ENCODE peak calls at places on chromosome 15, in eight cellular contexts. M is CD4-positive, alpha-beta T cell; N is HT1080; K is left cardiac atrium; T is AML-193; B is naive thymus-derived CD8-positive, alpha-beta T cell; L is nucleus accumbens; I is kidney epithelial cell. S is an unnamed sample.

GRCh38 chr15:64044315-64045105 is 1.8 kb downstream of the DAPK2 start:
- DNase-seq in M (no peak), N (no peak), K (no peak), T (no peak), B (no peak), L (no peak), I (no peak), S (peak)

GRCh38 chr15:55993111-55993803 is at the start of gene NEDD4:
- DNase-seq in M (peak), N (peak), K (peak), T (peak), B (peak), L (peak), I (peak), S (peak)

GRCh38 chr15:32029409-32029861 is 880 bp upstream of the CHRNA7 start:
- DNase-seq in M (no peak), N (peak), K (no peak), T (no peak), B (no peak), L (peak), I (no peak), S (no peak)

GRCh38 chr15:28986108-28986507 is 100.3 kb downstream of the APBA2 start:
- DNase-seq in M (no peak), N (no peak), K (no peak), T (no peak), B (peak), L (no peak), I (no peak), S (no peak)

GRCh38 chr15:58770519-58770856 is 614 bp upstream of the MINDY2 start:
- DNase-seq in M (peak), N (no peak), K (no peak), T (peak), B (no peak), L (no peak), I (no peak), S (no peak)

GRCh38 chr15:61522375-61522774 is 293.3 kb upstream of the RORA start:
- DNase-seq in M (no peak), N (no peak), K (no peak), T (no peak), B (no peak), L (no peak), I (no peak), S (no peak)

GRCh38 chr15:91257755-91258435 is 157.8 kb downstream of the SV2B start:
- DNase-seq in M (no peak), N (no peak), K (no peak), T (peak), B (no peak), L (peak), I (no peak), S (no peak)

GRCh38 chr15:36429707-36430106 is 149.7 kb upstream of the CDIN1 start:
- DNase-seq in M (no peak), N (no peak), K (no peak), T (no peak), B (no peak), L (no peak), I (no peak), S (no peak)

GRCh38 chr15:77033729-77034619 is 36.9 kb downstream of the TSPAN3 start:
- DNase-seq in M (no peak), N (no peak), K (peak), T (no peak), B (no peak), L (no peak), I (no peak), S (no peak)

GRCh38 chr15:100663550-100664335 is 61.4 kb downstream of the ASB7 start:
- DNase-seq in M (no peak), N (no peak), K (no peak), T (no peak), B (no peak), L (no peak), I (no peak), S (no peak)

GRCh38 chr15:62469874-62470688 is 305.0 kb upstream of the C2CD4B start:
- DNase-seq in M (no peak), N (peak), K (peak), T (no peak), B (no peak), L (no peak), I (peak), S (no peak)

GRCh38 chr15:83472151-83472550 is 25.0 kb downstream of the SH3GL3 start:
- DNase-seq in M (no peak), N (no peak), K (no peak), T (no peak), B (no peak), L (no peak), I (no peak), S (no peak)

GRCh38 chr15:78334845-78335244 is 5.3 kb upstream of the CRABP1 start:
- DNase-seq in M (no peak), N (no peak), K (no peak), T (no peak), B (no peak), L (no peak), I (no peak), S (no peak)

GRCh38 chr15:90405208-90405607 is 17.2 kb downstream of the IQGAP1 start:
- DNase-seq in M (no peak), N (no peak), K (no peak), T (no peak), B (no peak), L (no peak), I (no peak), S (no peak)

GRCh38 chr15:100572362-100572983 is 29.5 kb downstream of the LINS1 start:
- DNase-seq in M (no peak), N (no peak), K (no peak), T (peak), B (no peak), L (no peak), I (no peak), S (no peak)

GRCh38 chr15:74193305-74193718 is 9.3 kb downstream of the STRA6 start:
- DNase-seq in M (no peak), N (peak), K (no peak), T (no peak), B (no peak), L (no peak), I (peak), S (no peak)

GRCh38 chr15:70880781-70881180 is 11.5 kb downstream of the THAP10 start:
- DNase-seq in M (no peak), N (peak), K (no peak), T (no peak), B (no peak), L (no peak), I (no peak), S (no peak)

GRCh38 chr15:76502678-76503077 is 166.1 kb downstream of the ISL2 start:
- DNase-seq in M (no peak), N (no peak), K (no peak), T (no peak), B (no peak), L (no peak), I (no peak), S (no peak)

GRCh38 chr15:99495430-99496301 is 70.1 kb upstream of the MEF2A start:
- DNase-seq in M (no peak), N (no peak), K (no peak), T (no peak), B (no peak), L (no peak), I (no peak), S (no peak)

GRCh38 chr15:57743424-57743823 is 36.9 kb downstream of the POLR2M start:
- DNase-seq in M (no peak), N (peak), K (no peak), T (no peak), B (no peak), L (no peak), I (no peak), S (no peak)

GRCh38 chr15:30023798-30024295 is 58.9 kb upstream of the GOLGA8J start:
- DNase-seq in M (no peak), N (no peak), K (peak), T (no peak), B (no peak), L (no peak), I (no peak), S (no peak)

GRCh38 chr15:43776718-43777292 is at the start of gene ELL3:
- DNase-seq in M (peak), N (no peak), K (peak), T (peak), B (peak), L (peak), I (no peak), S (peak)

GRCh38 chr15:60444289-60444912 is 34.5 kb downstream of the ICE2 start:
- DNase-seq in M (no peak), N (peak), K (no peak), T (peak), B (no peak), L (no peak), I (no peak), S (no peak)